ENCODE peak calls at places on chromosomes 2 and 18, in four cellular contexts. N, R, I and F are unnamed samples.

GRCh38 chr18:74899554-74899953 is 301.9 kb downstream of the ZNF407 start:
- DNase-seq in N (no peak), R (no peak), I (no peak), F (no peak)

GRCh38 chr2:229416116-229416694 is 145.1 kb upstream of the PID1 start:
- DNase-seq in N (no peak), R (no peak), I (no peak), F (peak; percentile 68)

GRCh38 chr2:61770746-61771145 is 83.1 kb downstream of the FAM161A start:
- DNase-seq in R (no peak), N (peak; percentile 81), I (no peak), F (no peak)

GRCh38 chr18:21575656-21576055 is 24.8 kb downstream of the ESCO1 start:
- DNase-seq in I (no peak), N (no peak), R (no peak), F (no peak)

GRCh38 chr18:64876833-64877232 is 727.9 kb upstream of the LINC00305 start:
- DNase-seq in I (no peak), R (no peak), N (no peak), F (no peak)

GRCh38 chr2:96247009-96247408 is 18.8 kb downstream of the TMEM127 start:
- DNase-seq in I (no peak), N (no peak), R (no peak), F (no peak)

GRCh38 chr2:16293398-16293797 is 353.0 kb downstream of the MYCN start:
- DNase-seq in R (no peak), N (no peak), I (no peak), F (no peak)

GRCh38 chr2:10832228-10832936 is 19.8 kb upstream of the PDIA6 start:
- DNase-seq in N (peak; percentile 75), R (peak; percentile 73), I (peak; percentile 48), F (peak; percentile 52)

GRCh38 chr2:169716938-169717690 is 16.5 kb upstream of the KLHL23 start:
- DNase-seq in I (no peak), N (no peak), R (no peak), F (no peak)

GRCh38 chr2:9158786-9159779 is 47.5 kb upstream of the ASAP2 start:
- DNase-seq in I (no peak), R (no peak), N (no peak), F (no peak)

GRCh38 chr2:62569907-62570793 is 64.2 kb upstream of the TMEM17 start:
- DNase-seq in N (peak; percentile 69), R (no peak), I (no peak), F (no peak)

GRCh38 chr2:132581917-132582316 is 88.1 kb downstream of the LYPD1 start:
- DNase-seq in R (no peak), N (no peak), I (no peak), F (no peak)

GRCh38 chr18:59839241-59839640 is 60.6 kb upstream of the PMAIP1 start:
- DNase-seq in R (no peak), I (no peak), N (no peak), F (no peak)

GRCh38 chr2:238267884-238268680 is 20.3 kb downstream of the PER2 start:
- DNase-seq in N (no peak), R (no peak), I (no peak), F (no peak)

GRCh38 chr2:105405291-105405690 is 6.4 kb upstream of the FHL2 start:
- DNase-seq in I (no peak), N (no peak), R (no peak), F (no peak)

GRCh38 chr18:23738151-23738550 is 48.9 kb downstream of the LAMA3 start:
- DNase-seq in I (no peak), R (no peak), N (no peak), F (no peak)